ENCODE peak calls at places on chromosome 21, in four cellular contexts. Q is IMR-90, W is H1, B is K562. P is an unnamed sample.

GRCh38 chr21:26842976-26843911 is 2.0 kb downstream of the ADAMTS1 start:
- DNase-seq in Q (peak), W (peak), B (no peak), P (no peak)

GRCh38 chr21:29174607-29175013 is 44.2 kb downstream of the MAP3K7CL start:
- DNase-seq in Q (peak), W (no peak), B (no peak), P (no peak)

GRCh38 chr21:28454978-28455600 is 537.6 kb downstream of the LTN1 start:
- DNase-seq in Q (peak), W (no peak), B (no peak), P (no peak)

GRCh38 chr21:45496151-45496967 is 45.9 kb downstream of the SLC19A1 start:
- DNase-seq in Q (no peak), W (no peak), B (no peak), P (no peak)

GRCh38 chr21:42547001-42547905 is 33.6 kb downstream of the SLC37A1 start:
- DNase-seq in Q (no peak), W (no peak), B (peak), P (no peak)

GRCh38 chr21:41651396-41651795 is 115.5 kb downstream of the RIPK4 start:
- DNase-seq in Q (no peak), W (no peak), B (no peak), P (no peak)

GRCh38 chr21:46515109-46515508 is 56.4 kb downstream of the DIP2A start:
- DNase-seq in Q (peak), W (no peak), B (no peak), P (no peak)

GRCh38 chr21:14383596-14384210 is 757 bp upstream of the HSPA13 start:
- DNase-seq in Q (peak), W (no peak), B (no peak), P (peak)

DNA sequence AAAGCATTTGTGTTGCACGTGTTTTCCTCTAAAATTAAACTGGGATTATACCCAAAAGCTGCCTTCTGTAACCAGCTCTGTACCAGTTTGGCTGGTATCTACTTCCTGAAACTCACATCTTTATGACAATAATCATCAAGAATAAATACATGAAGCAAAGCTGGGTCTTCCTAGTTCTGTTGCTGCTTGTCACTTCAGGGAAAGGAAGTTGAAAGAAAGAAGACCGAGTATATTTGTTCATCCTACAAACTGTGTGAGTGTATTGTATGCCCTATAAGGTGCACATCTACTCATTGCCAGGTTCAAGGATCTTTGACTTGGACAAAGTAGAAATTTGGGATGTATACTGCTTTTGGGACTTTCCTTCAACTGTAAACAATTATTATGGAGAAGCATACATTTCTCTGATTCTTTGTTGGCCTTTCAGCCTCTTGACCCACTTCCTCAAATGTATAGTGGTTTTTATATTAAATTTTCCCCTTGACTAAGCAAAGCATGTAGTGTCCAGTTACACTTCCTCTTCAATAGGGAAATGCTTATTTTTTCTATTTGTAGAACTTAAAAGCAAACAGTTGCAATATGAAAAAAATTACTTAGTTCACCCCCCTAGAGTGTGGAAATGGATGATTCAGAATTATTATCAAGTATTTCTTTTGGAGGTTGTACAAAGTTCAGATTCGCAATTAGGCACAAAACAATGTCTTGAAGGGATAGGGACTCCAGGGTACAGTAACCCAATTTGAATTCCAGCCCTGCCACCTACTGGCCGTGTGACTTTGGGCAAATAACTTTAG is 28.9 kb upstream of the IFNGR2 start:
- DNase-seq in Q (peak), W (no peak), B (peak), P (no peak)
- TF ChIP-seq CHD1 in Q (no peak), W (no peak), B (no peak), P (no peak)

GRCh38 chr21:39014751-39015150 is 168.5 kb downstream of the PSMG1 start:
- DNase-seq in Q (peak), W (no peak), B (no peak), P (no peak)
- TF ChIP-seq CHD1 in Q (no peak), W (no peak), B (no peak), P (no peak)

GRCh38 chr21:39556176-39556575 is 56.6 kb upstream of the B3GALT5 start:
- DNase-seq in Q (no peak), W (no peak), B (no peak), P (no peak)
- TF ChIP-seq CHD1 in Q (no peak), W (no peak), B (no peak), P (no peak)

DNA sequence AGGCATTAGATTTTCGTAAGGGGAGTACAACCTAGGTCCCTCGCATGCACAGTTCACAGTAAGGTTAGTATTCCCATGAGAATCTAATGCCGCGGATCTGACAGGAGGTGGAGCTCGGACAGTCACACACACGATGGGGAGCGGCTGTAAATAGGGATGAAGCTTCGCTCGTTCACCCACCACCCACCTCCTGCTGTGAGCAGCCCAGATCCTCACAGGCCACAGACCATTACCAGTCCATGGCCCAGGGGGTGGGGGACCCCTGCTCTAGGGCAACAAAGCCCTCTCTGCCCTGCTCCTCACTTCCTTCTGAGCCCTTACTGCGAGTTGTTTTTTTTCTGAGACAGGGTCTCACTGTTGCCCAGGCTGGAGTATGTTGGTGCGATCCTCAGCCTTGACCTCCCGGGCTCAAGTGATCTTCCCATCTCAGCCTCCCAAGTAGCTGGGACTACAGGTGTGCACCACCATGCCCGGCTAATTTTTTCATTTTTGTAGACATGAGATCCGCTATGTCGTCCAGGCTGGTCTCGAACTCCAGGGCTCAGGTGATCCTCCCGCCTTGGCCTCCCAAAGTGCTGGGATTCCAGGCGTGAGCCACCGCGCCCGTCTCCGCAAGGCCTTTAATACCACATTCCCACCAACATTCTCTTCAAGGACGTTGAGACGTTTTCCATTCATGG is 21.3 kb downstream of the TRPM2 start:
- DNase-seq in Q (no peak), W (no peak), B (no peak), P (no peak)
- TF ChIP-seq CHD1 in Q (no peak), W (no peak), B (no peak), P (no peak)

GRCh38 chr21:34881421-34881820 is 167.7 kb downstream of the RUNX1 start:
- DNase-seq in Q (peak), W (no peak), B (no peak), P (no peak)
- TF ChIP-seq CHD1 in Q (no peak), W (no peak), B (no peak), P (no peak)

GRCh38 chr21:36145259-36145658 is 10.4 kb downstream of the CBR3 start:
- DNase-seq in Q (no peak), W (no peak), B (no peak), P (no peak)
- TF ChIP-seq CHD1 in Q (no peak), W (no peak), B (no peak), P (no peak)

DNA sequence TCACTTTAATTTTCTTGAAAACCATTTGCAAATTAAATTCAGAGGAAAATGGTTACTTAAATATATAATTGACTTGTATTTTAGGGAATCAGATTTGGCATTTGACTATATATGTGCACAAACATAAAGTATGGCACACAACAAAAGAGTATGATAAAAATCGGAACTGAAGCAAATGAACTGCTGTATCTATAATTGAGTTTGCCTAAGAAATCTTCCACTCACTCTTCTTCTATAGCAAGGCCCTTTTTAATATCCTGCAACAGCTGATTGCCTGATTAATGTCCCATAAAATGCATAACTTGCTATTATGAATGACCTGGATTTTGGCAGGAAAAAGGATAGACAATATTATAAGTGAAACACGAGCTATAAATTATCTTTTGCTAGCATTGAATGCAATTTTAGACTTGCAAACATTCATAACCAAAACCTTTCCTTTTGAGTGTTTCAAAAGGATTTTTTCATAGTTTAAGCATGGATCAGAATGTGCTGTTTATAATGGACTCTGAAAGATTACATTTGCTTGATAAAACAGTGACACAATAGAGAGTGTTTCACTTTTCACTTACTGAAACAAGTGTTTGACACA is 2204.3 kb downstream of the MRPL39 start:
- DNase-seq in Q (no peak), W (no peak), B (no peak), P (no peak)
- TF ChIP-seq CHD1 in Q (no peak), W (no peak), B (no peak), P (no peak)

DNA sequence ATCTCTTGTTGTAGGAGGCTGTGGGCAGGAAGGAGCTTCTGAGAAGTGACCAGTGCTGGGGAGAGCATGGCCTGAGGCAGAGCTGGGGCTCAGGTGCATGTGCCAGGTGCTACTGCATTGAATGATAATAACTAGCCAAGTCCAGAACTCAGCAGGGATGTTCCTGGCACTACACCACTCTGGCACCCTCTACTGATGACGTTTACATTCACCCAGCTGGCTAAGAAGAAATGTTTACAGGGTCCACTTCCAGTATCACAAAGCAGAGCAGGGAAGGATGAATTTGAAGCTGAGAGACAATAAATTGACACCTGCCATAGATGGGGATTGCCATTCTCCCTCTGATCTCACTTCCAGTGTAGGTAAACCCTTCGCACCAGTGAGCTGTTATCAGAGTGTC is 411.8 kb downstream of the SETD4 start:
- DNase-seq in Q (no peak), W (no peak), B (no peak), P (no peak)
- TF ChIP-seq CHD1 in Q (no peak), W (no peak), B (no peak), P (no peak)

P was measured in GM12878.